ENCODE peak calls at places on chromosomes 16 and 17, in eight cellular contexts. X is progenitor cell of endocrine pancreas; Z is endothelial cell; K is astrocyte of the hippocampus; E is iPS-NIHi11; O is stimulated activated CD8-positive, alpha-beta memory T cell treated with anti-CD3 and anti-CD28 coated beads, Interleukin-7, amount 100 ng/mL, for 1 hour; B is fibroblast of mammary gland; L is epithelial cell of esophagus. W is an unnamed sample.
A peak's percentile ranks its signal among the peaks of the same experiment; 100 is the strongest.

GRCh38 chr16:1899641-1900451 is 18.4 kb downstream of the HS3ST6 start:
- DNase-seq in X (no peak), Z (no peak), K (no peak), E (peak; percentile 5), O (no peak), B (no peak), L (peak; percentile 76), W (no peak)

GRCh38 chr17:40350410-40351184 is 13.9 kb downstream of the GJD3 start:
- DNase-seq in X (peak; percentile 62), Z (no peak), K (peak; percentile 70), E (no peak), O (no peak), B (peak; percentile 35), L (no peak), W (no peak)

GRCh38 chr17:47735536-47736011 is 2.5 kb downstream of the TBX21 start:
- DNase-seq in X (no peak), Z (no peak), K (no peak), E (peak; percentile 2), O (no peak), B (no peak), L (no peak), W (no peak)

GRCh38 chr16:1583180-1583579 is 28.7 kb downstream of the IFT140 start:
- DNase-seq in X (no peak), Z (no peak), K (no peak), E (no peak), O (no peak), B (no peak), L (no peak), W (no peak)

GRCh38 chr17:13593757-13594156 is 8.0 kb downstream of the HS3ST3A1 start:
- DNase-seq in X (no peak), Z (no peak), K (no peak), E (no peak), O (no peak), B (peak; percentile 80), L (no peak), W (no peak)

GRCh38 chr16:88058136-88058535 is 106.9 kb downstream of the BANP start:
- DNase-seq in X (no peak), Z (no peak), K (no peak), E (no peak), O (no peak), B (no peak), L (no peak), W (no peak)

GRCh38 chr16:87392823-87393679 is 915 bp downstream of the MAP1LC3B start:
- DNase-seq in X (peak; percentile 28), Z (peak; percentile 53), K (peak; percentile 67), E (peak; percentile 50), O (no peak), B (peak; percentile 56), L (peak; percentile 63), W (peak; percentile 57)

GRCh38 chr16:89906141-89907025 is 12.3 kb upstream of the MC1R start:
- DNase-seq in X (no peak), Z (no peak), K (no peak), E (no peak), O (no peak), B (no peak), L (no peak), W (no peak)

GRCh38 chr17:9144502-9145233 is 123.4 kb downstream of the NTN1 start:
- DNase-seq in X (no peak), Z (no peak), K (peak; percentile 39), E (no peak), O (no peak), B (no peak), L (no peak), W (no peak)

GRCh38 chr17:80264048-80264792 is 3.6 kb downstream of the RNF213 start:
- DNase-seq in X (no peak), Z (no peak), K (no peak), E (no peak), O (no peak), B (no peak), L (no peak), W (no peak)

GRCh38 chr17:42879596-42879985 is 21.0 kb upstream of the G6PC1 start:
- DNase-seq in X (no peak), Z (no peak), K (peak; percentile 38), E (no peak), O (no peak), B (peak; percentile 30), L (no peak), W (no peak)

GRCh38 chr17:20095366-20096080 is 86.4 kb downstream of the SPECC1 start:
- DNase-seq in X (peak; percentile 24), Z (peak; percentile 60), K (peak; percentile 81), E (peak; percentile 61), O (no peak), B (peak; percentile 43), L (peak; percentile 43), W (peak; percentile 83)

GRCh38 chr16:19113577-19114358 is at the start of gene ITPRIPL2:
- DNase-seq in X (peak; percentile 29), Z (peak; percentile 79), K (peak; percentile 91), E (peak; percentile 85), O (no peak), B (peak; percentile 91), L (peak; percentile 63), W (peak; percentile 81)

GRCh38 chr16:4323845-4324478 is 8.1 kb downstream of the GLIS2 start:
- DNase-seq in X (no peak), Z (peak; percentile 36), K (peak; percentile 65), E (peak; percentile 89), O (no peak), B (peak; percentile 59), L (no peak), W (peak; percentile 63)

GRCh38 chr17:50684612-50685333 is 22.9 kb downstream of the ANKRD40 start:
- DNase-seq in X (no peak), Z (no peak), K (no peak), E (peak; percentile 73), O (no peak), B (no peak), L (peak; percentile 30), W (no peak)

GRCh38 chr16:57276596-57276995 is 7.9 kb downstream of the PLLP start:
- DNase-seq in X (no peak), Z (no peak), K (no peak), E (no peak), O (no peak), B (no peak), L (peak; percentile 93), W (no peak)

GRCh38 chr17:11986939-11987329 is 10.3 kb downstream of the ZNF18 start:
- DNase-seq in X (no peak), Z (no peak), K (peak; percentile 69), E (peak; percentile 28), O (no peak), B (peak; percentile 67), L (peak; percentile 63), W (no peak)

GRCh38 chr16:84569382-84569987 is 48.4 kb downstream of the COTL1 start:
- DNase-seq in X (no peak), Z (no peak), K (no peak), E (no peak), O (no peak), B (no peak), L (no peak), W (no peak)

GRCh38 chr17:43437756-43438155 is 39.0 kb downstream of the ARL4D start:
- DNase-seq in X (no peak), Z (no peak), K (no peak), E (no peak), O (no peak), B (no peak), L (no peak), W (no peak)

GRCh38 chr17:83091257-83092141 is 12.1 kb downstream of the METRNL start:
- DNase-seq in X (no peak), Z (no peak), K (no peak), E (no peak), O (no peak), B (peak; percentile 51), L (peak; percentile 34), W (peak; percentile 75)

GRCh38 chr17:58172369-58173071 is 5.7 kb downstream of the OR4D2 start:
- DNase-seq in X (no peak), Z (peak; percentile 19), K (peak; percentile 5), E (peak; percentile 57), O (no peak), B (peak; percentile 42), L (peak; percentile 66), W (no peak)

GRCh38 chr16:2511996-2512919 is 1.5 kb upstream of the ATP6V0C start:
- DNase-seq in X (no peak), Z (no peak), K (no peak), E (no peak), O (no peak), B (no peak), L (no peak), W (no peak)

GRCh38 chr17:75739801-75740200 is 18.5 kb downstream of the ITGB4 start:
- DNase-seq in X (no peak), Z (no peak), K (no peak), E (no peak), O (no peak), B (no peak), L (no peak), W (no peak)

GRCh38 chr17:16953347-16953746 is 18.6 kb downstream of the TNFRSF13B start:
- DNase-seq in X (no peak), Z (no peak), K (no peak), E (no peak), O (no peak), B (no peak), L (no peak), W (no peak)

GRCh38 chr17:37147301-37147812 is 198.6 kb downstream of the AATF start:
- DNase-seq in X (no peak), Z (no peak), K (peak; percentile 35), E (no peak), O (no peak), B (peak; percentile 8), L (peak; percentile 60), W (no peak)

GRCh38 chr17:74361613-74362391 is at the start of gene BTBD17:
- DNase-seq in X (peak; percentile 52), Z (peak; percentile 81), K (peak; percentile 61), E (peak; percentile 90), O (no peak), B (no peak), L (peak; percentile 17), W (peak; percentile 73)

GRCh38 chr17:79473111-79473835 is 137.6 kb downstream of the RBFOX3 start:
- DNase-seq in X (no peak), Z (no peak), K (no peak), E (no peak), O (no peak), B (no peak), L (no peak), W (peak; percentile 37)

GRCh38 chr16:1181715-1182671 is 29.1 kb downstream of the CACNA1H start:
- DNase-seq in X (peak; percentile 39), Z (no peak), K (peak; percentile 93), E (no peak), O (no peak), B (peak; percentile 51), L (no peak), W (peak; percentile 62)

GRCh38 chr17:37698132-37698615 is 46.7 kb downstream of the HNF1B start:
- DNase-seq in X (no peak), Z (no peak), K (peak; percentile 43), E (no peak), O (no peak), B (peak; percentile 23), L (peak; percentile 92), W (no peak)

GRCh38 chr16:71542377-71542776 is 16.2 kb downstream of the CHST4 start:
- DNase-seq in X (peak; percentile 18), Z (peak; percentile 78), K (peak; percentile 10), E (peak; percentile 83), O (no peak), B (peak; percentile 47), L (peak; percentile 73), W (peak; percentile 66)

GRCh38 chr17:61766520-61766919 is 96.8 kb downstream of the BRIP1 start:
- DNase-seq in X (no peak), Z (no peak), K (no peak), E (no peak), O (no peak), B (no peak), L (peak; percentile 80), W (no peak)

GRCh38 chr17:78346605-78347250 is 13.1 kb downstream of the SOCS3 start:
- DNase-seq in X (no peak), Z (no peak), K (no peak), E (no peak), O (no peak), B (peak; percentile 52), L (peak; percentile 94), W (no peak)

GRCh38 chr17:13638855-13639458 is 37.2 kb upstream of the HS3ST3A1 start:
- DNase-seq in X (no peak), Z (no peak), K (peak; percentile 83), E (no peak), O (no peak), B (peak; percentile 31), L (peak; percentile 2), W (no peak)

GRCh38 chr16:35637683-35638082 is 2178.3 kb downstream of the TP53TG3F start:
- DNase-seq in X (no peak), Z (no peak), K (no peak), E (no peak), O (no peak), B (no peak), L (no peak), W (no peak)